ENCODE peak calls at places on chromosomes 6 and 20, in seven cellular contexts. X is IMR-90, T is H9, V is mesendoderm, U is trophoblast cell, M is mesenchymal stem cell, A is neuronal stem cell. R is an unnamed sample.

GRCh38 chr6:109515781-109516409 is 32.9 kb upstream of the ZBTB24 start:
- DNase-seq in X (no peak), T (no peak), V (no peak), U (no peak), M (no peak), A (no peak), R (no peak)

GRCh38 chr20:41052742-41053419 is 24.3 kb downstream of the TOP1 start:
- DNase-seq in X (peak; percentile 85), T (no peak), V (no peak), U (peak; percentile 80), M (peak; percentile 46), A (no peak), R (no peak)

GRCh38 chr6:43285415-43285814 is 12.6 kb upstream of the SLC22A7 start:
- DNase-seq in X (no peak), T (no peak), V (no peak), U (no peak), M (no peak), A (no peak), R (no peak)

GRCh38 chr20:41538810-41539596 is 79.2 kb downstream of the CHD6 start:
- DNase-seq in X (no peak), T (no peak), V (no peak), U (no peak), M (no peak), A (no peak), R (no peak)

GRCh38 chr20:17605131-17605660 is 35.3 kb downstream of the DSTN start:
- DNase-seq in X (no peak), T (no peak), V (no peak), U (no peak), M (no peak), A (no peak), R (no peak)

GRCh38 chr6:79201127-79201526 is 33.4 kb downstream of the HMGN3 start:
- DNase-seq in X (no peak), T (no peak), V (no peak), U (no peak), M (no peak), A (no peak), R (no peak)

GRCh38 chr6:72819609-72820008 is 197.7 kb downstream of the KCNQ5 start:
- DNase-seq in X (no peak), T (no peak), V (peak; percentile 59), U (peak; percentile 87), M (no peak), A (no peak), R (no peak)

GRCh38 chr6:125759959-125760457 is 10.6 kb downstream of the HEY2 start:
- DNase-seq in X (no peak), T (no peak), V (no peak), U (no peak), M (no peak), A (no peak), R (no peak)

GRCh38 chr20:47336013-47336754 is 20.3 kb downstream of the ZMYND8 start:
- DNase-seq in X (peak; percentile 87), T (no peak), V (no peak), U (peak; percentile 17), M (peak; percentile 53), A (no peak), R (no peak)

GRCh38 chr6:112109267-112109666 is 21.9 kb downstream of the FAM229B start:
- DNase-seq in X (no peak), T (no peak), V (no peak), U (no peak), M (peak; percentile 17), A (peak; percentile 24), R (no peak)

GRCh38 chr6:127514396-127515227 is 4.5 kb downstream of the MTCL3 start:
- DNase-seq in X (peak; percentile 48), T (peak; percentile 74), V (peak; percentile 80), U (no peak), M (peak; percentile 42), A (peak; percentile 55), R (peak; percentile 71)

GRCh38 chr20:47875302-47876025 is 90.2 kb upstream of the SULF2 start:
- DNase-seq in X (no peak), T (no peak), V (no peak), U (no peak), M (peak; percentile 72), A (no peak), R (no peak)

GRCh38 chr6:157584036-157584435 is 203.0 kb downstream of the ZDHHC14 start:
- DNase-seq in X (no peak), T (no peak), V (no peak), U (no peak), M (no peak), A (no peak), R (no peak)

GRCh38 chr6:27293436-27294152 is 18.5 kb downstream of the POM121L2 start:
- DNase-seq in X (peak; percentile 69), T (peak; percentile 60), V (peak; percentile 83), U (peak; percentile 51), M (peak; percentile 49), A (no peak), R (peak; percentile 91)

GRCh38 chr6:141398954-141399353 is 733.8 kb upstream of the GJE1 start:
- DNase-seq in X (no peak), T (no peak), V (no peak), U (no peak), M (no peak), A (no peak), R (no peak)

GRCh38 chr6:73024598-73024997 is 200.7 kb downstream of the KHDC1L start:
- DNase-seq in X (no peak), T (no peak), V (no peak), U (no peak), M (no peak), A (no peak), R (no peak)

GRCh38 chr6:166330612-166331011 is 11.7 kb downstream of the SFT2D1 start:
- DNase-seq in X (peak; percentile 23), T (peak; percentile 97), V (peak; percentile 96), U (no peak), M (peak; percentile 40), A (peak; percentile 51), R (peak; percentile 79)

GRCh38 chr20:58059145-58059544 is 169.3 kb downstream of the ANKRD60 start:
- DNase-seq in X (no peak), T (no peak), V (no peak), U (no peak), M (no peak), A (no peak), R (no peak)

GRCh38 chr6:157966990-157967389 is 14.7 kb upstream of the SYNJ2 start:
- DNase-seq in X (no peak), T (no peak), V (no peak), U (no peak), M (no peak), A (no peak), R (no peak)

GRCh38 chr20:23049933-23050838 is 714 bp upstream of the THBD start:
- DNase-seq in X (no peak), T (peak; percentile 58), V (peak; percentile 65), U (peak; percentile 39), M (no peak), A (peak; percentile 29), R (peak; percentile 79)

GRCh38 chr20:20096421-20096820 is 44.1 kb downstream of the CFAP61 start:
- DNase-seq in X (no peak), T (no peak), V (no peak), U (no peak), M (no peak), A (no peak), R (no peak)

GRCh38 chr20:41734506-41734945 is 116.3 kb upstream of the CHD6 start:
- DNase-seq in X (peak; percentile 22), T (peak; percentile 78), V (peak; percentile 76), U (peak; percentile 73), M (peak; percentile 32), A (peak; percentile 36), R (peak; percentile 74)

GRCh38 chr6:53604623-53605190 is 59.8 kb upstream of the GCLC start:
- DNase-seq in X (no peak), T (no peak), V (no peak), U (no peak), M (no peak), A (no peak), R (no peak)

GRCh38 chr6:163645560-163645959 is 231.0 kb downstream of the QKI start:
- DNase-seq in X (no peak), T (no peak), V (no peak), U (peak; percentile 40), M (no peak), A (no peak), R (no peak)

GRCh38 chr20:9035129-9035528 is 33.8 kb upstream of the PLCB4 start:
- DNase-seq in X (peak; percentile 94), T (no peak), V (peak; percentile 53), U (peak; percentile 2), M (peak; percentile 88), A (no peak), R (no peak)

GRCh38 chr6:167424060-167424673 is 99.3 kb downstream of the TTLL2 start:
- DNase-seq in X (no peak), T (peak; percentile 45), V (peak; percentile 7), U (peak; percentile 44), M (no peak), A (no peak), R (no peak)

GRCh38 chr6:36315921-36316320 is 20.8 kb downstream of the BNIP5 start:
- DNase-seq in X (no peak), T (no peak), V (no peak), U (no peak), M (no peak), A (no peak), R (no peak)

GRCh38 chr6:2558861-2559811 is 191.6 kb downstream of the MYLK4 start:
- DNase-seq in X (no peak), T (no peak), V (no peak), U (no peak), M (no peak), A (no peak), R (no peak)

GRCh38 chr6:3620389-3620788 is 131.1 kb downstream of the PXDC1 start:
- DNase-seq in X (no peak), T (no peak), V (no peak), U (no peak), M (no peak), A (no peak), R (no peak)
- H3K18ac ChIP-seq in X (no peak overlapping the region), T (no peak overlapping the region), V (no peak overlapping the region), U (no peak overlapping the region), M (no peak overlapping the region), A (no peak overlapping the region), R (no peak overlapping the region)

GRCh38 chr20:53822534-53822933 is 228.9 kb upstream of the ZNF217 start:
- DNase-seq in X (no peak), T (no peak), V (no peak), U (no peak), M (no peak), A (no peak), R (no peak)
- H3K18ac ChIP-seq in X (no peak overlapping the region), T (no peak overlapping the region), V (no peak overlapping the region), U (no peak overlapping the region), M (no peak overlapping the region), A (no peak overlapping the region), R (no peak overlapping the region)

DNA sequence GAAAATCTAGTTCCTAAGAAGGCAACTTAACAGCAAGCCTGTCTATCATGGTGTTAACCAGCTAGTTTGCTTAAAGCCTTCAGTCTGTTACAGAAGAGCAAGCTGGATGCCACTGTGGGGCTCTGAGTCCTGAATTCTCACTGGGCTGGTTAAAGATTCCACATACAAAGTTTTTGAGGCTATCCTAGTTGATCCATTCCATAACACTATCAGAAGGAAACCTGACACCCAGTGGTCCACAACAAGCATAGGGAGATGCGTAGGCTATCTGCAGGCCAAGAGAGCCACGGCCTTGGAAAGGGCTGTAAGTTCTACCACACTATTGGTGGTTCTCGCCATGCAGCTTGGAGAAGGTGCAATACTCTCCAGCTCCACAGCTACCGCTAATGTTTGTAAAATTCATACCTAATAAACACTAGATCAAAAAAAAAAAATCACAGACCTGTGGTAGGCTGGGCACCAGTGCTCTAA is 420 bp upstream of the MCCD1 start:
- DNase-seq in X (no peak), T (no peak), V (no peak), U (no peak), M (no peak), A (no peak), R (no peak)
- H3K18ac ChIP-seq in X (no peak overlapping the region), T (no peak overlapping the region), V (no peak overlapping the region), U (no peak overlapping the region), M (no peak overlapping the region), A (no peak overlapping the region), R (no peak overlapping the region)

GRCh38 chr6:145275787-145276186 is 459.5 kb downstream of the EPM2A start:
- DNase-seq in X (no peak), T (no peak), V (no peak), U (no peak), M (no peak), A (no peak), R (no peak)
- H3K18ac ChIP-seq in X (no peak overlapping the region), T (no peak overlapping the region), V (no peak overlapping the region), U (no peak overlapping the region), M (no peak overlapping the region), A (no peak overlapping the region), R (no peak overlapping the region)